ENCODE peak calls at places on chromosomes 12 and 14, in ten cellular contexts. M, J, S, C, I, L, U, D, H and E are unnamed samples.

GRCh38 chr12:118103601-118104382 is at the start of gene VSIG10:
- DNase-seq in M (peak; percentile 51), J (peak; percentile 77), S (peak; percentile 68), C (peak; percentile 82), I (peak; percentile 79), L (peak; percentile 84), U (peak; percentile 62), D (no peak), H (peak; percentile 89), E (peak; percentile 68)

GRCh38 chr14:80522936-80523335 is 311.6 kb upstream of the DIO2 start:
- DNase-seq in M (peak; percentile 11), J (no peak), S (no peak), C (no peak), I (no peak), L (no peak), U (peak; percentile 17), D (no peak), H (no peak), E (peak; percentile 42)

GRCh38 chr12:87491089-87491488 is 538.1 kb downstream of the C12orf50 start:
- DNase-seq in M (no peak), J (no peak), S (no peak), C (no peak), I (no peak), L (no peak), U (no peak), D (no peak), H (no peak), E (no peak)

GRCh38 chr14:103711516-103712431 is 3.5 kb downstream of the XRCC3 start:
- DNase-seq in M (peak; percentile 84), J (peak; percentile 49), S (peak; percentile 35), C (peak; percentile 67), I (no peak), L (no peak), U (no peak), D (no peak), H (peak; percentile 77), E (peak; percentile 29)

GRCh38 chr12:6361834-6362233 is 13.5 kb downstream of the SCNN1A start:
- DNase-seq in M (peak; percentile 69), J (peak; percentile 56), S (no peak), C (peak; percentile 42), I (peak; percentile 75), L (no peak), U (peak; percentile 43), D (no peak), H (peak; percentile 84), E (peak; percentile 21)

GRCh38 chr14:68814376-68815287 is 21.8 kb upstream of the ZFP36L1 start:
- DNase-seq in M (no peak), J (no peak), S (peak; percentile 89), C (peak; percentile 57), I (no peak), L (peak; percentile 66), U (peak; percentile 53), D (no peak), H (peak; percentile 59), E (peak; percentile 66)

GRCh38 chr12:62793256-62794217 is 141.4 kb downstream of the PPM1H start:
- DNase-seq in M (peak; percentile 74), J (peak; percentile 86), S (peak; percentile 79), C (peak; percentile 83), I (peak; percentile 83), L (peak; percentile 83), U (peak; percentile 92), D (peak; percentile 80), H (peak; percentile 87), E (peak; percentile 93)

GRCh38 chr14:52043690-52044089 is 25.2 kb downstream of the NID2 start:
- DNase-seq in M (peak; percentile 49), J (no peak), S (peak; percentile 37), C (peak; percentile 33), I (no peak), L (peak; percentile 58), U (no peak), D (no peak), H (peak; percentile 49), E (peak; percentile 53)

GRCh38 chr14:68589447-68590232 is 203.2 kb downstream of the ZFP36L1 start:
- DNase-seq in M (no peak), J (peak; percentile 71), S (no peak), C (no peak), I (no peak), L (peak; percentile 78), U (peak; percentile 86), D (no peak), H (peak; percentile 42), E (peak; percentile 97)

GRCh38 chr12:53743277-53744129 is 8.3 kb downstream of the CISTR start:
- DNase-seq in M (peak; percentile 59), J (no peak), S (peak; percentile 71), C (peak; percentile 56), I (peak; percentile 47), L (peak; percentile 67), U (peak; percentile 62), D (no peak), H (peak; percentile 49), E (peak; percentile 64)

GRCh38 chr12:107014050-107014449 is 27.1 kb upstream of the MTERF2 start:
- DNase-seq in M (peak; percentile 96), J (no peak), S (no peak), C (peak; percentile 70), I (no peak), L (peak; percentile 44), U (no peak), D (no peak), H (peak; percentile 34), E (no peak)

GRCh38 chr12:47820631-47821345 is 1.1 kb upstream of the HDAC7 start:
- DNase-seq in M (peak; percentile 84), J (peak; percentile 85), S (no peak), C (peak; percentile 85), I (peak; percentile 83), L (no peak), U (peak; percentile 98), D (peak; percentile 95), H (peak; percentile 74), E (peak; percentile 99)

GRCh38 chr14:80781968-80782367 is 159.6 kb downstream of the CEP128 start:
- DNase-seq in M (peak; percentile 18), J (no peak), S (no peak), C (no peak), I (no peak), L (no peak), U (peak; percentile 17), D (no peak), H (no peak), E (peak; percentile 56)

GRCh38 chr12:108634225-108634795 is 616 bp upstream of the SELPLG start:
- DNase-seq in M (no peak), J (no peak), S (peak; percentile 91), C (no peak), I (peak; percentile 75), L (no peak), U (no peak), D (no peak), H (peak; percentile 55), E (no peak)

GRCh38 chr12:4579305-4580097 is 17.5 kb downstream of the DYRK4 start:
- DNase-seq in M (peak; percentile 29), J (no peak), S (no peak), C (no peak), I (no peak), L (peak; percentile 54), U (peak; percentile 23), D (peak; percentile 43), H (peak; percentile 25), E (peak; percentile 17)

DNA sequence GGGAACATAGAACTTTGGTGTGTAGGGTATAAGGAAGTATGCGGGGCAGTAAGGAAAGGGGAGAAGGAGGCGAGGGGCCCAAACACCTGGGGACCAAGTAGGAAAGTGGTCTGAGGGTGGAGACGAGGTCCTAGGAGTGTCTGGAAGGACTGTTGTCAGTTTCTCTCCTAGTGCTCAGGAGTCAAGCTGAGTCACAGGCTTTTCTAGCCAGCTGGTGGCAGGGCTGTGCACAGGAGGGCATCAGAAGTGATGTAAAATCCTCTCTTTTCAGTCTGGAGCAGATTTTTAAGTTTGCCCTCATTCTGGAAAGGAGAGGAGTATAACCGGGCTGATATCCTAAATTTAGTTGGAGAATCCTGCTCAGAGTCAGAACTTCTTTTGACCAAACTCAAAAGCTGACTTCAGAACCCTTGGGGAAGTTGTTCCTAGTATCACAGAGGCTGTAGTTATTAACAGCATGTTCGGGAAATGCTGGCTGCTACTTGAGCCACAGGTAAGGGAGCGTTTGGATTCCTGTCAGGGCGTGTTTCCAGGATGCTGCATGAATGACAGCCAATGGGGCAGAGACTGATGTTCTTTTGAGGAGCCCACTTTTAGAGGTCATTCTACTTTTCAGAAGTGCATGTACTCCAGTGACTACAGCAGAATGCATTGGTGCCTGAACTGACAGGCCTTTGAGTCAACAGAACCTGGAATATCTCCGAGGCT is 19.3 kb downstream of the ZNF664 start:
- DNase-seq in M (peak; percentile 56), J (no peak), S (no peak), C (no peak), I (no peak), L (no peak), U (no peak), D (no peak), H (no peak), E (no peak)
- H3K4me3 ChIP-seq in M (no peak overlapping the region), J (no peak overlapping the region), S (no peak overlapping the region), C (no peak overlapping the region), I (no peak overlapping the region), L (no peak overlapping the region), U (no peak overlapping the region), D (no peak overlapping the region), H (no peak overlapping the region), E (no peak overlapping the region)

DNA sequence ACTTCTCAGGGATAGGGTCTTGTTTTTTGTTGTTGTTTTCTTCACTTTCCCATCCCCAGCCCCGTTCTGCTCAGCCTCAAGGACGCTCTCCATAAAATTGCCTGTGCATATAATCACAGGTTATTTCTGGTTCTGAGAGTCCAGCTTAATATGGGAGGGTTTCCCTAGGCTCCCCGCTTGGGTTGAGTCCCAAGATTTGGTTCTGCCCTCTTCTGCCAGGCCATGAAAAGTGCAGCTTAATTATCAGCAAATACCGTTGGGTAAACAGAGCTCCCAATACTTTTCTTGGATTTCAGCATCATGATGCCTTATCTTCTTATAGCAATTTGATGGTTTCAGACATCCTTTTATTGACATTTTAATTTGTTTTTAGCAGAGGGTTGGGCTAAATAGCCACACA is 75.6 kb downstream of the GRIN2B start:
- DNase-seq in M (no peak), J (no peak), S (no peak), C (no peak), I (no peak), L (no peak), U (no peak), D (no peak), H (no peak), E (no peak)
- TF ChIP-seq CTCF in M (no peak), J (no peak), S (no peak), C (no peak), I (no peak), L (no peak), U (no peak), D (no peak), H (no peak), E (no peak)

GRCh38 chr12:10151621-10152020 is 20.3 kb downstream of the OLR1 start:
- DNase-seq in M (no peak), J (no peak), S (no peak), C (no peak), I (no peak), L (no peak), U (no peak), D (no peak), H (no peak), E (no peak)
- H3K4me3 ChIP-seq in M (no peak overlapping the region), J (no peak overlapping the region), S (no peak overlapping the region), C (no peak overlapping the region), I (no peak overlapping the region), L (no peak overlapping the region), U (no peak overlapping the region), D (no peak overlapping the region), H (no peak overlapping the region), E (no peak overlapping the region)

DNA sequence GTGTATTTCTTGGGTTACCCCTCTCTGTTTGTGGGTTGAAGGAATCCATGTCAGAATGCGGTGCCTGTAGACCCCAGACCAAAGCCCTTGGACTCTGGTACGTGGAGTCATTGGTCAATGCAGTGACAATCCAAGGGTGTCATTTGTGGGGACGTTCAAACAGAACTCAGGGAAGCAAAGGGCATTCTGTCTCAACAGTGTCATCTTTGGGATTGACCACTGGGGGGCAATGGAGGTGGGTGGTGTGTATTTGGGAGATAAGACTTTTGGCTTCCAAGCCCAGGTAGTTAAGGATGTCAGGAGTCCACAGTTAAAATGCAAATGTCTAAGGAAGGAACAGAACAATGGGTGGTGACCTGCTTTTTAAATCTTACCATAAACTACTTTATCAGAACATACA is 54.6 kb upstream of the CCDC175 start:
- DNase-seq in M (no peak), J (no peak), S (no peak), C (no peak), I (no peak), L (peak; percentile 47), U (peak; percentile 1), D (no peak), H (no peak), E (peak; percentile 10)
- TF ChIP-seq CTCF in M (peak; percentile 22), J (no peak), S (peak; percentile 32), C (no peak), I (no peak), L (peak; percentile 63), U (peak; percentile 26), D (peak; percentile 48), H (no peak), E (peak; percentile 21)